ENCODE peak calls at places on chromosomes 7 and 10, in five cellular contexts. B is foreskin fibroblast, Q is fibroblast of mammary gland, D is GM03348, X is EL. W is an unnamed sample.

GRCh38 chr10:129035052-129035805 is 431.8 kb upstream of the MGMT start:
- DNase-seq in X (no peak), D (no peak), Q (no peak), B (no peak), W (no peak)

GRCh38 chr7:50631100-50631499 is 65.9 kb upstream of the DDC start:
- DNase-seq in B (no peak), X (no peak), Q (no peak), D (no peak), W (no peak)

GRCh38 chr10:78319371-78319770 is 285.7 kb downstream of the RPS24 start:
- DNase-seq in X (no peak), Q (no peak), D (no peak), B (no peak), W (no peak)

GRCh38 chr10:95221124-95221523 is 27.1 kb downstream of the ACSM6 start:
- DNase-seq in B (peak), Q (no peak), X (peak), D (no peak), W (no peak)

GRCh38 chr10:24908793-24909423 is 43.5 kb downstream of the PRTFDC1 start:
- DNase-seq in D (no peak), B (peak), X (peak), Q (peak), W (peak)

GRCh38 chr10:110725809-110726641 is 81.9 kb downstream of the RBM20 start:
- DNase-seq in Q (peak), D (peak), B (peak), X (peak), W (peak)

GRCh38 chr10:121754667-121755066 is 156.4 kb upstream of the FGFR2 start:
- DNase-seq in Q (peak), B (no peak), D (no peak), X (no peak), W (no peak)

GRCh38 chr7:66078067-66078466 is 2.4 kb downstream of the ASL start:
- DNase-seq in Q (no peak), X (no peak), D (no peak), B (no peak), W (no peak)

GRCh38 chr7:42502022-42502421 is 265.0 kb upstream of the GLI3 start:
- DNase-seq in X (peak), Q (peak), D (peak), B (peak), W (peak)

GRCh38 chr7:71716741-71717140 is 584.8 kb downstream of the GALNT17 start:
- DNase-seq in Q (no peak), D (no peak), X (no peak), B (no peak), W (no peak)

GRCh38 chr7:7271094-7271874 is 88.9 kb downstream of the C1GALT1 start:
- DNase-seq in D (no peak), X (no peak), B (no peak), Q (no peak), W (no peak)

GRCh38 chr7:138752568-138753518 is 45.0 kb upstream of the TMEM213 start:
- DNase-seq in X (peak), D (no peak), Q (no peak), B (no peak), W (no peak)

GRCh38 chr7:41834805-41835694 is 132.2 kb upstream of the INHBA start:
- DNase-seq in Q (peak), B (peak), X (no peak), D (peak), W (peak)

GRCh38 chr7:30266686-30267085 is 17.7 kb upstream of the ZNRF2 start:
- DNase-seq in Q (no peak), X (no peak), D (no peak), B (no peak), W (no peak)

GRCh38 chr10:133258818-133259602 is 17.7 kb downstream of the ADAM8 start:
- DNase-seq in D (peak), Q (peak), X (peak), B (peak), W (peak)

GRCh38 chr10:18406136-18406535 is 245.3 kb downstream of the NSUN6 start:
- DNase-seq in D (no peak), Q (no peak), X (no peak), B (no peak), W (no peak)

W was measured in AG20443.